ENCODE peak calls at places on chromosome 9, in five cellular contexts. O is activated CD4-positive, alpha-beta T cell treated with anti-CD3 and anti-CD28 coated beads, Interleukin-2, amount 10 ng/mL, durations not matched to agents 7 days and 5 days; I is activated gamma-delta T cell treated with Interleukin-2 at 50 U/mL for 16 hours; R is T follicular helper cell; G is T-cell. Y is an unnamed sample.

GRCh38 chr9:134163374-134164196 is 779 bp downstream of the RNU6ATAC start:
- DNase-seq in G (peak; percentile 50), R (peak; percentile 63), I (peak; percentile 60), O (peak; percentile 69), Y (peak; percentile 64)

GRCh38 chr9:137129089-137129455 is 9.9 kb upstream of the GRIN1 start:
- DNase-seq in O (no peak), G (no peak), I (no peak), R (no peak), Y (peak; percentile 15)

GRCh38 chr9:3359048-3359692 is 166.6 kb downstream of the RFX3 start:
- DNase-seq in O (no peak), G (no peak), I (no peak), R (no peak), Y (no peak)

GRCh38 chr9:4583001-4583400 is 79.1 kb upstream of the PLPP6 start:
- DNase-seq in I (no peak), O (no peak), G (no peak), R (no peak), Y (no peak)

GRCh38 chr9:37951671-37952579 is 48.0 kb upstream of the SLC25A51 start:
- DNase-seq in G (no peak), R (no peak), O (no peak), I (no peak), Y (no peak)

GRCh38 chr9:131645078-131645776 is 94.6 kb downstream of the RAPGEF1 start:
- DNase-seq in I (no peak), G (no peak), O (no peak), R (no peak), Y (peak; percentile 69)

GRCh38 chr9:16315720-16316119 is 554.8 kb downstream of the BNC2 start:
- DNase-seq in G (no peak), O (no peak), R (no peak), I (no peak), Y (no peak)

GRCh38 chr9:134635431-134636141 is 6.0 kb upstream of the COL5A1 start:
- DNase-seq in G (no peak), R (no peak), O (no peak), I (no peak), Y (no peak)

GRCh38 chr9:73824671-73825070 is 672.5 kb upstream of the RORB start:
- DNase-seq in I (no peak), G (no peak), O (no peak), R (no peak), Y (no peak)

GRCh38 chr9:83355024-83355444 is 183.2 kb downstream of the FRMD3 start:
- DNase-seq in R (no peak), G (no peak), O (no peak), I (no peak), Y (no peak)

GRCh38 chr9:133477992-133478850 is 678 bp downstream of the SLC2A6 start:
- DNase-seq in G (no peak), O (no peak), I (no peak), R (no peak), Y (no peak)

GRCh38 chr9:13606576-13606975 is 327.1 kb upstream of the MPDZ start:
- DNase-seq in G (no peak), I (no peak), R (no peak), O (no peak), Y (no peak)

GRCh38 chr9:94084314-94084713 is at the start of gene PTPDC1:
- DNase-seq in R (no peak), G (no peak), O (no peak), I (no peak), Y (no peak)

GRCh38 chr9:72333758-72334157 is 31.2 kb downstream of the ZFAND5 start:
- DNase-seq in R (no peak), G (no peak), I (no peak), O (no peak), Y (no peak)

GRCh38 chr9:76419782-76420380 is 25.7 kb upstream of the RFK start:
- DNase-seq in I (no peak), G (no peak), O (no peak), R (no peak), Y (no peak)